ENCODE peak calls at places on chromosomes 2 and 18, in seven cellular contexts. T is osteoblast, B is IMR-90, A is SK-N-SH, L is fibroblast of lung, G is neural progenitor cell, X is GM23338. U is an unnamed sample. For H4K20me1, the result is how much of the 10 kb centered on the place peaks cover.

GRCh38 chr18:25453556-25454269 is 101.7 kb upstream of the ZNF521 start:
- DNase-seq in T (no peak), B (peak), A (no peak), L (peak), G (no peak), X (no peak), U (peak)

GRCh38 chr2:216555274-216555673 is 56.6 kb downstream of the RPL37A start:
- DNase-seq in T (peak), B (no peak), A (no peak), L (peak), G (no peak), X (no peak), U (peak)

GRCh38 chr2:215831296-215831913 is 181.9 kb downstream of the MREG start:
- DNase-seq in T (no peak), B (peak), A (no peak), L (peak), G (no peak), X (no peak), U (peak)

GRCh38 chr2:178514664-178515063 is 34.4 kb downstream of the PLEKHA3 start:
- DNase-seq in T (no peak), B (peak), A (no peak), L (peak), G (no peak), X (no peak), U (peak)

GRCh38 chr2:134800341-134800740 is 38.1 kb upstream of the ACMSD start:
- DNase-seq in T (no peak), B (no peak), A (no peak), L (no peak), G (no peak), X (no peak), U (no peak)

GRCh38 chr2:28413152-28413895 is 20.7 kb downstream of the FOSL2 start:
- DNase-seq in T (no peak), B (peak), A (no peak), L (no peak), G (peak), X (peak), U (no peak)

GRCh38 chr2:6963727-6964126 is 46.5 kb downstream of the RNF144A start:
- DNase-seq in T (no peak), B (no peak), A (no peak), L (no peak), G (no peak), X (no peak), U (no peak)

GRCh38 chr18:1708006-1708405 is 803.3 kb downstream of the ADCYAP1 start:
- DNase-seq in T (no peak), B (no peak), A (no peak), L (no peak), G (no peak), X (no peak), U (no peak)

GRCh38 chr2:230956827-230957755 is 32.0 kb upstream of the GPR55 start:
- DNase-seq in T (peak), B (peak), A (peak), L (peak), G (peak), X (peak), U (peak)

GRCh38 chr18:31225668-31226067 is 63.0 kb upstream of the DSC1 start:
- DNase-seq in T (no peak), B (peak), A (no peak), L (peak), G (peak), X (peak), U (no peak)

GRCh38 chr2:109435866-109436634 is 177.7 kb downstream of the SEPTIN10 start:
- DNase-seq in T (peak), B (peak), A (no peak), L (peak), G (no peak), X (no peak), U (peak)

GRCh38 chr2:30798536-30798991 is 8.7 kb downstream of the CAPN13 start:
- DNase-seq in T (no peak), B (no peak), A (no peak), L (no peak), G (no peak), X (peak), U (no peak)

GRCh38 chr2:126317797-126318431 is 338.0 kb upstream of the GYPC start:
- DNase-seq in T (no peak), B (no peak), A (no peak), L (no peak), G (no peak), X (no peak), U (no peak)

GRCh38 chr18:32040936-32041335 is 22.3 kb downstream of the RNF125 start:
- DNase-seq in T (no peak), B (no peak), A (no peak), L (no peak), G (no peak), X (no peak), U (no peak)

GRCh38 chr2:18971069-18971378 is 381.7 kb upstream of the NT5C1B start:
- DNase-seq in T (no peak), B (no peak), A (no peak), L (no peak), G (no peak), X (no peak), U (no peak)

GRCh38 chr2:60525859-60526258 is 27.6 kb downstream of the BCL11A start:
- DNase-seq in T (no peak), B (no peak), A (no peak), L (no peak), G (no peak), X (no peak), U (no peak)

GRCh38 chr2:115427436-115427835 is 985.0 kb downstream of the DPP10 start:
- DNase-seq in T (no peak), B (no peak), A (no peak), L (no peak), G (no peak), X (peak), U (no peak)

GRCh38 chr2:13240061-13240460 is 523.3 kb downstream of the TRIB2 start:
- DNase-seq in T (no peak), B (no peak), A (no peak), L (no peak), G (no peak), X (no peak), U (no peak)

GRCh38 chr2:8631465-8632005 is 50.3 kb upstream of the ID2 start:
- DNase-seq in T (peak), B (no peak), A (no peak), L (no peak), G (no peak), X (no peak), U (no peak)

GRCh38 chr2:129894616-129895015 is 84.8 kb upstream of the RAB6C start:
- DNase-seq in T (no peak), B (no peak), A (no peak), L (no peak), G (no peak), X (no peak), U (no peak)

GRCh38 chr2:204645018-204645775 is 99.9 kb downstream of the PARD3B start:
- DNase-seq in T (no peak), B (peak), A (no peak), L (peak), G (no peak), X (no peak), U (peak)

GRCh38 chr2:236177604-236177966 is 9.4 kb upstream of the GBX2 start:
- DNase-seq in T (peak), B (peak), A (peak), L (no peak), G (peak), X (peak), U (peak)

GRCh38 chr2:179428659-179429058 is 164.0 kb upstream of the SESTD1 start:
- DNase-seq in T (no peak), B (no peak), A (no peak), L (no peak), G (peak), X (peak), U (peak)

GRCh38 chr2:42964444-42965081 is 172.2 kb upstream of the HAAO start:
- DNase-seq in T (peak), B (peak), A (no peak), L (peak), G (no peak), X (no peak), U (peak)

GRCh38 chr2:74648009-74648443 is at the start of gene M1AP:
- DNase-seq in T (no peak), B (no peak), A (no peak), L (no peak), G (peak), X (peak), U (no peak)

GRCh38 chr18:47981320-47981719 is 50.9 kb upstream of the SMAD2 start:
- DNase-seq in T (no peak), B (no peak), A (no peak), L (no peak), G (peak), X (no peak), U (no peak)

GRCh38 chr2:203453858-203454451 is 81.1 kb downstream of the RAPH1 start:
- DNase-seq in T (no peak), B (peak), A (peak), L (peak), G (peak), X (peak), U (peak)

GRCh38 chr2:202187570-202187969 is 50.8 kb downstream of the SUMO1 start:
- DNase-seq in T (no peak), B (no peak), A (no peak), L (peak), G (no peak), X (no peak), U (no peak)

GRCh38 chr2:230640540-230641011 is 72.1 kb upstream of the CAB39 start:
- DNase-seq in T (peak), B (peak), A (no peak), L (no peak), G (no peak), X (no peak), U (peak)

GRCh38 chr18:34767601-34768027 is 57.5 kb downstream of the DTNA start:
- DNase-seq in T (peak), B (peak), A (no peak), L (peak), G (no peak), X (no peak), U (peak)

GRCh38 chr2:239297142-239298125 is 103.4 kb downstream of the HDAC4 start:
- DNase-seq in T (peak), B (no peak), A (no peak), L (no peak), G (no peak), X (no peak), U (no peak)

GRCh38 chr2:231717281-231718180 is 9.2 kb downstream of the PTMA start:
- DNase-seq in T (peak), B (peak), A (peak), L (peak), G (no peak), X (peak), U (peak)

GRCh38 chr2:200929334-200930249 is 33.9 kb downstream of the ORC2 start:
- DNase-seq in T (peak), B (peak), A (no peak), L (peak), G (no peak), X (no peak), U (peak)

GRCh38 chr2:121386707-121387106 is 101.7 kb upstream of the TFCP2L1 start:
- DNase-seq in T (no peak), B (peak), A (no peak), L (peak), G (no peak), X (no peak), U (peak)

GRCh38 chr2:23065936-23066335 is 319.0 kb upstream of the KLHL29 start:
- DNase-seq in T (no peak), B (no peak), A (no peak), L (no peak), G (peak), X (no peak), U (no peak)

GRCh38 chr18:24315170-24315569 is 82.5 kb downstream of the OSBPL1A start:
- DNase-seq in T (peak), B (peak), A (no peak), L (peak), G (no peak), X (no peak), U (peak)

DNA sequence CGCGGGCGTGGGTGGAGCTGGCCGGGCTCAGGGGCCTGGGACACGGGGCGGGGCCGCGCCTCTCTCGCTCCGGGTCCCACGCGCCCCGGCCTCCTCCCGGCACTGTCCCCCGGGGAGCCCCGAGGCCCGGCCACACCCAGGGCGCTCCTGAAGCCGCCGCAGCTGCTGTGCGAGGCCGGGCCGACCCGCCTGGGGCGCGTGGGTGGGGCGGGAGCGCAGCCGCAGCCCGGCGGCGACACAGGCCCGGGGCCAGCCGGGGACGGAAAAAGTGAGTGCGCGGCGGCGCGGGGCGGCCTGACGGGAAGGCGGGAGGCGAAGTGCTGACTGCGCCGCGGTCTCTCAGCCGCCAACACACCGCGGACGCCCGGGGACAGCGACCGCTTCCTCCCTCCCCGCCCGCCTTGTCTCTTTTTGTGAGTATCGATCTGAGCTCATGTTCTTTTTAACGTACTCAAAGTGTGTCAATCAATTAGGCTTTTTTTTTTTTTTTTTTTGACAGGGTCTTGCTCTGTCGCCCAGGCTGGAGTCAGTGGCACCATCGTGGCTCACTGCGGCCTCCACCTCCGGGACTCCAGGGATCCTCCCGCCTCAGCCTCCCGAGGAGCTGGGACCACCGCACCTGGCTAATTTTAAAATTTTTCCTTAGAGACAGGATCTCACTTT is 14.5 kb downstream of the PDCD1 start:
- DNase-seq in T (peak), B (peak), A (peak), L (peak), G (peak), X (peak), U (peak)
- H3K4me3 ChIP-seq in T (peak), B (peak), A (no peak), L (peak), G (peak), X (peak), U (peak)

GRCh38 chr2:71646028-71646427 is 192.7 kb downstream of the DYSF start:
- DNase-seq in T (peak), B (peak), A (no peak), L (peak), G (no peak), X (no peak), U (peak)
- H3K4me2 ChIP-seq in T (no peak), B (no peak), A (no peak), L (no peak), G (no peak), X (no peak), U (no peak)

GRCh38 chr2:10359246-10359645 is 56.5 kb downstream of the HPCAL1 start:
- DNase-seq in T (peak), B (no peak), A (no peak), L (no peak), G (no peak), X (no peak), U (no peak)

GRCh38 chr2:10361220-10361588 is 58.5 kb downstream of the HPCAL1 start:
- DNase-seq in T (peak), B (peak), A (peak), L (peak), G (peak), X (no peak), U (no peak)

GRCh38 chr2:10357770-10358169 is 55.1 kb downstream of the HPCAL1 start:
- DNase-seq in T (peak), B (no peak), A (no peak), L (no peak), G (no peak), X (no peak), U (no peak)

GRCh38 chr2:10360460-10361219 is 57.9 kb downstream of the HPCAL1 start:
- DNase-seq in T (peak), B (no peak), A (no peak), L (no peak), G (no peak), X (no peak), U (no peak)

GRCh38 chr2:10359731-10360329 is 57.1 kb downstream of the HPCAL1 start:
- DNase-seq in T (peak), B (no peak), A (no peak), L (no peak), G (no peak), X (no peak), U (no peak)
- H4K20me1 ChIP-seq in T (under half), B (under half), A (under half), L (under half), G (under half), X (under half), U (under half)

GRCh38 chr2:188751786-188752185 is 222.4 kb upstream of the COL3A1 start:
- DNase-seq in T (no peak), B (no peak), A (no peak), L (no peak), G (no peak), X (no peak), U (no peak)

DNA sequence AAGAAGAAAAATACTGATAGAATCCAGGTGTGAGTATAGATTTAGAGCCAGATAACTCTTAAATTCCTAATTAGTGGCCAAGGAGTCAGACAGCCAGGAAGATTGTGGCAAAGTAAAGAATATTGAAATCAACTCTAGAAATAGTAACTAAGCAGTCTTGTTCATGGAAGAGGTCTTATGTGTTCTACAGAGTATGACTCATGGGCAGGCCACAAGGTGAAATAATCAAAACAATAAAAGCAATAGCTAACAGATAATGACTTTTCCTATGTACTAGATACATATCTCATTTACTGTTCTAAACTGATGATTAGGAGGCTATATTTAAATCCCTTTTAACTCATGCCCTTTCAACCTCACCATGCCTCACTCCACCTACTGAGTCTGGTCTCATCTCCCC is 227.4 kb upstream of the COL3A1 start:
- DNase-seq in T (no peak), B (peak), A (no peak), L (peak), G (no peak), X (no peak), U (peak)
- H3K4me3 ChIP-seq in T (no peak), B (no peak), A (no peak), L (no peak), G (no peak), X (no peak), U (no peak)

GRCh38 chr2:152730591-152731333 is 12.3 kb downstream of the ARL6IP6 start:
- DNase-seq in T (no peak), B (no peak), A (no peak), L (peak), G (no peak), X (no peak), U (peak)

GRCh38 chr2:152723918-152724317 is 5.5 kb downstream of the ARL6IP6 start:
- DNase-seq in T (no peak), B (no peak), A (no peak), L (no peak), G (no peak), X (no peak), U (no peak)

GRCh38 chr2:152729844-152730243 is 11.4 kb downstream of the ARL6IP6 start:
- DNase-seq in T (no peak), B (no peak), A (no peak), L (no peak), G (no peak), X (no peak), U (no peak)
- H3K4me2 ChIP-seq in T (no peak), B (no peak), A (no peak), L (no peak), G (no peak), X (no peak), U (no peak)

DNA sequence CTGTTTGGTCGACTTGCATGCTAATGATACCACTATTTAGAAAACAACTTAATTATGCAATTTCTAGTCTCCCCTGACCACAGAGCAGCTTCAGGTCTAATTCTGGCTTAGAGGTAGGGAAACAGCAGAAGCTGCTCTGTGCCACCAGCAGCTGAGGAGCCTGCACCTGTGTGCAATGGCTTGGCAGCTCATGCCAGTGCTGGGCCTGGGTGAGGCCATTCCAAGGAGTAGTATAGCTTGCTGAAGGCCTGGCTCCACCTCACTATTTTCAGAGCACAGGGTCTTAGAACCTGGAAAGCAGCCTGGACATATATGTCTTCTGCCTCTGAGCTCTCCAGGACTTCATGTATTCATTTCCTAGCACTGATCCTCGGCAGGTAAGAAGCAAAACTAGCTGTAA is 62.8 kb downstream of the SPRED2 start:
- DNase-seq in T (no peak), B (no peak), A (no peak), L (no peak), G (no peak), X (no peak), U (no peak)
- H4K20me1 ChIP-seq in T (under half), B (under half), A (half or more), L (under half), G (half or more), X (under half), U (under half)

GRCh38 chr2:111897924-111898702 is at the start of gene MERTK:
- DNase-seq in T (peak), B (peak), A (peak), L (peak), G (peak), X (peak), U (peak)
- H3K4me3 ChIP-seq in T (peak), B (peak), A (peak), L (peak), G (peak), X (peak), U (peak)

U was measured in GM23248.